ENCODE peak calls at places on chromosomes 13 and 19, in six cellular contexts. V is SK-N-SH, T is progenitor cell of endocrine pancreas, J is cardiac fibroblast, A is AG09309, W is mesothelial cell of epicardium. H is an unnamed sample.

GRCh38 chr19:13842294-13843103 is 34.4 kb upstream of the NANOS3 start:
- DNase-seq in V (peak), T (no peak), J (peak), A (no peak), W (peak), H (no peak)

GRCh38 chr19:5148794-5149190 is 179.9 kb downstream of the KDM4B start:
- DNase-seq in V (no peak), T (no peak), J (no peak), A (no peak), W (no peak), H (no peak)

GRCh38 chr13:110233181-110233641 is 73.7 kb downstream of the COL4A1 start:
- DNase-seq in V (peak), T (no peak), J (peak), A (peak), W (no peak), H (no peak)

GRCh38 chr19:47377208-47377701 is 28.1 kb downstream of the DHX34 start:
- DNase-seq in V (peak), T (no peak), J (no peak), A (no peak), W (no peak), H (no peak)

GRCh38 chr19:45179063-45179847 is 671 bp downstream of the BLOC1S3 start:
- DNase-seq in V (peak), T (no peak), J (peak), A (no peak), W (peak), H (no peak)

GRCh38 chr19:7637374-7638256 is 705 bp downstream of the STXBP2 start:
- DNase-seq in V (no peak), T (no peak), J (peak), A (no peak), W (no peak), H (no peak)

GRCh38 chr19:2462635-2463421 is 6.1 kb upstream of the LMNB2 start:
- DNase-seq in V (peak), T (peak), J (peak), A (peak), W (peak), H (peak)

GRCh38 chr19:46697142-46697960 is 19.6 kb downstream of the PRKD2 start:
- DNase-seq in V (peak), T (peak), J (peak), A (no peak), W (peak), H (peak)

GRCh38 chr13:70812481-70812880 is 704.2 kb upstream of the KLHL1 start:
- DNase-seq in V (no peak), T (no peak), J (no peak), A (no peak), W (no peak), H (no peak)

GRCh38 chr13:27403252-27403678 is 21.2 kb upstream of the GTF3A start:
- DNase-seq in V (no peak), T (no peak), J (peak), A (peak), W (no peak), H (no peak)

GRCh38 chr13:79675931-79676658 is 195.1 kb downstream of the NDFIP2 start:
- DNase-seq in V (no peak), T (no peak), J (no peak), A (no peak), W (no peak), H (no peak)
- TF ChIP-seq CTCF in V (no peak), T (no peak), J (no peak), A (no peak), W (no peak), H (no peak)

GRCh38 chr19:3830841-3831589 is 37.8 kb downstream of the ZFR2 start:
- DNase-seq in V (peak), T (no peak), J (no peak), A (no peak), W (no peak), H (no peak)
- TF ChIP-seq CTCF in V (no peak), T (no peak), J (no peak), A (no peak), W (no peak), H (no peak)

GRCh38 chr13:77014906-77015685 is 11.9 kb downstream of the FBXL3 start:
- DNase-seq in V (no peak), T (no peak), J (no peak), A (no peak), W (no peak), H (no peak)
- TF ChIP-seq CTCF in V (no peak), T (no peak), J (no peak), A (no peak), W (no peak), H (no peak)

GRCh38 chr13:79972066-79972569 is 368.8 kb downstream of the SPRY2 start:
- DNase-seq in V (no peak), T (no peak), J (no peak), A (no peak), W (no peak), H (no peak)

GRCh38 chr13:79973533-79973963 is 367.4 kb downstream of the SPRY2 start:
- DNase-seq in V (peak), T (no peak), J (no peak), A (no peak), W (no peak), H (no peak)
- TF ChIP-seq CTCF in V (peak), T (peak), J (peak), A (peak), W (peak), H (peak)

DNA sequence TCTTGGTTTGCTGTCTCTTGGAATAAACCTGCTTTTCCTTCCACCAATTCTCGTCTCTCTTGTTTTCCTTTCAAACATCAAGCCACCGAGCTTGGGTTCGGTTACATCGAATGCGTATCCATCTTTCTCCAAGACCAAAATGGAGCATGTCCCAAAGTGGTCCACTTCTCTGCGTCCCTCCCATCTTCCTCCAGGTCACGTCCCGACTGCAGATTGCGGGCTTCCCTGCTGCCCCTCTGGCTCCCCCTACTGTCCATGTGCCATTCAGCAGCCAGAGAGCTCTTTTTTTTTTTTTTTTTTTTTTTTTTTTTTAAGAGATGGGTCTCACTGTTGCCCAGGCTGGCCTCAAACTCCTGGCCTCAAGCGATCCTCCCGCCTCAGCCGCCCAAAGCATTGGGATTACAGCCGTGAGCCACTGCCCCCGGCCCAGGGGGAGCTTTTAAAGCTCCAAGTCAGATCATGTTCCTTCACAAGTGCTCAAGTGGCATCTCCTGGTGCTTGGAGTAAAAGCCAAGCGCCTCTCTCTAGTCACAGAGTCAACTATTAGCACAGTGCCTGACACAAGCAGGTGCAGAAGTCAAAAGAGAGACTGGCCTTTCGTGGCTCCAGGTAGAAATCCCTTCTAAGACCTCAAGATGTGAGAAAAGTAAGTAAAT is 10.0 kb downstream of the COL5A3 start:
- DNase-seq in V (peak), T (peak), J (peak), A (no peak), W (peak), H (peak)
- TF ChIP-seq CTCF in V (peak), T (peak), J (peak), A (peak), W (peak), H (peak)

GRCh38 chr19:42571136-42571535 is 23.6 kb downstream of the CEACAM8 start:
- DNase-seq in V (no peak), T (no peak), J (no peak), A (no peak), W (no peak), H (no peak)

GRCh38 chr19:42576241-42576640 is 18.5 kb downstream of the CEACAM8 start:
- DNase-seq in V (no peak), T (no peak), J (no peak), A (no peak), W (no peak), H (no peak)

GRCh38 chr19:42573642-42574041 is 21.1 kb downstream of the CEACAM8 start:
- DNase-seq in V (no peak), T (no peak), J (no peak), A (no peak), W (no peak), H (no peak)

GRCh38 chr19:42577016-42577415 is 17.7 kb downstream of the CEACAM8 start:
- DNase-seq in V (no peak), T (no peak), J (no peak), A (no peak), W (no peak), H (no peak)
- TF ChIP-seq CTCF in V (no peak), T (no peak), J (no peak), A (no peak), W (no peak), H (no peak)

GRCh38 chr19:28582344-28582743 is 630.6 kb downstream of the UQCRFS1 start:
- DNase-seq in V (no peak), T (no peak), J (no peak), A (no peak), W (no peak), H (no peak)
- TF ChIP-seq CTCF in V (no peak), T (no peak), J (no peak), A (no peak), W (no peak), H (no peak)

GRCh38 chr13:32016631-32017030 is 14.9 kb upstream of the FRY start:
- DNase-seq in V (no peak), T (no peak), J (no peak), A (no peak), W (no peak), H (no peak)

GRCh38 chr13:32021785-32022184 is 9.8 kb upstream of the FRY start:
- DNase-seq in V (no peak), T (no peak), J (no peak), A (no peak), W (no peak), H (no peak)

GRCh38 chr13:32022292-32022691 is 9.3 kb upstream of the FRY start:
- DNase-seq in V (no peak), T (no peak), J (no peak), A (no peak), W (no peak), H (no peak)

GRCh38 chr13:32017449-32017848 is 14.1 kb upstream of the FRY start:
- DNase-seq in V (no peak), T (no peak), J (no peak), A (no peak), W (no peak), H (no peak)

GRCh38 chr13:32019612-32020233 is 11.9 kb upstream of the FRY start:
- DNase-seq in V (peak), T (peak), J (peak), A (no peak), W (peak), H (peak)
- TF ChIP-seq CTCF in V (peak), T (peak), J (peak), A (peak), W (peak), H (peak)

H was measured in neural crest cell.